ENCODE peak calls at places on chromosome 2, in nine cellular contexts. R is endothelial cell, D is astrocyte of the spinal cord, Y is A549, K is heart left ventricle, F is IMR-90, P is fibroblast of pulmonary artery, U is foreskin fibroblast, T is spleen. N is an unnamed sample.

GRCh38 chr2:88011011-88011410 is 5.3 kb downstream of the RNU2-63P start:
- DNase-seq in R (no peak), D (no peak), Y (no peak), K (no peak), F (no peak), P (no peak), U (no peak), T (no peak), N (no peak)

GRCh38 chr2:234026111-234026510 is 24.4 kb upstream of the SPP2 start:
- DNase-seq in R (no peak), D (peak; percentile 55), Y (no peak), K (no peak), F (peak; percentile 13), P (no peak), U (peak; percentile 35), T (no peak), N (no peak)

GRCh38 chr2:213101109-213101508 is 50.3 kb downstream of the IKZF2 start:
- DNase-seq in R (no peak), D (no peak), Y (no peak), K (no peak), F (no peak), P (no peak), U (no peak), T (no peak), N (no peak)

GRCh38 chr2:127597984-127598380 is 48.0 kb upstream of the GPR17 start:
- DNase-seq in R (no peak), D (peak; percentile 37), Y (no peak), K (no peak), F (peak; percentile 61), P (peak; percentile 17), U (no peak), T (no peak), N (no peak)

GRCh38 chr2:152385718-152386117 is 50.7 kb downstream of the FMNL2 start:
- DNase-seq in R (no peak), D (no peak), Y (no peak), K (no peak), F (no peak), P (no peak), U (no peak), T (no peak), N (no peak)

GRCh38 chr2:88903744-88904353 is 212.4 kb downstream of the RPIA start:
- DNase-seq in R (peak; percentile 40), D (peak; percentile 2), Y (peak; percentile 55), K (no peak), F (peak; percentile 13), P (peak; percentile 44), U (peak; percentile 2), T (no peak), N (peak; percentile 22)

GRCh38 chr2:149817206-149817605 is 229.6 kb upstream of the MMADHC start:
- DNase-seq in R (no peak), D (peak; percentile 60), Y (no peak), K (no peak), F (no peak), P (peak; percentile 10), U (no peak), T (no peak), N (no peak)

GRCh38 chr2:38632980-38633379 is 30.3 kb upstream of the HNRNPLL start:
- DNase-seq in R (no peak), D (no peak), Y (no peak), K (no peak), F (no peak), P (no peak), U (no peak), T (no peak), N (no peak)

GRCh38 chr2:224983719-224984388 is 58.4 kb downstream of the DOCK10 start:
- DNase-seq in R (no peak), D (peak; percentile 39), Y (no peak), K (no peak), F (peak; percentile 59), P (peak; percentile 46), U (peak; percentile 29), T (no peak), N (no peak)

GRCh38 chr2:159168707-159169106 is 117.8 kb downstream of the WDSUB1 start:
- DNase-seq in R (no peak), D (peak; percentile 39), Y (peak; percentile 12), K (no peak), F (peak; percentile 29), P (peak; percentile 54), U (no peak), T (no peak), N (no peak)

GRCh38 chr2:152635635-152636298 is 81.5 kb downstream of the PRPF40A start:
- DNase-seq in R (peak; percentile 79), D (peak; percentile 49), Y (peak; percentile 60), K (peak; percentile 54), F (peak; percentile 53), P (peak; percentile 68), U (no peak), T (peak; percentile 75), N (peak; percentile 76)

GRCh38 chr2:238459081-238459629 is 32.4 kb downstream of the ASB1 start:
- DNase-seq in R (no peak), D (peak; percentile 76), Y (no peak), K (peak; percentile 67), F (peak; percentile 46), P (peak; percentile 88), U (peak; percentile 18), T (no peak), N (no peak)

GRCh38 chr2:206790311-206790935 is 25.0 kb downstream of the FASTKD2 start:
- DNase-seq in R (no peak), D (peak; percentile 50), Y (no peak), K (no peak), F (peak; percentile 20), P (peak; percentile 5), U (no peak), T (no peak), N (no peak)

GRCh38 chr2:9142551-9143263 is 63.9 kb upstream of the ASAP2 start:
- DNase-seq in R (peak; percentile 93), D (peak; percentile 87), Y (peak; percentile 93), K (peak; percentile 86), F (peak; percentile 92), P (peak; percentile 91), U (peak; percentile 86), T (peak; percentile 94), N (peak; percentile 96)

DNA sequence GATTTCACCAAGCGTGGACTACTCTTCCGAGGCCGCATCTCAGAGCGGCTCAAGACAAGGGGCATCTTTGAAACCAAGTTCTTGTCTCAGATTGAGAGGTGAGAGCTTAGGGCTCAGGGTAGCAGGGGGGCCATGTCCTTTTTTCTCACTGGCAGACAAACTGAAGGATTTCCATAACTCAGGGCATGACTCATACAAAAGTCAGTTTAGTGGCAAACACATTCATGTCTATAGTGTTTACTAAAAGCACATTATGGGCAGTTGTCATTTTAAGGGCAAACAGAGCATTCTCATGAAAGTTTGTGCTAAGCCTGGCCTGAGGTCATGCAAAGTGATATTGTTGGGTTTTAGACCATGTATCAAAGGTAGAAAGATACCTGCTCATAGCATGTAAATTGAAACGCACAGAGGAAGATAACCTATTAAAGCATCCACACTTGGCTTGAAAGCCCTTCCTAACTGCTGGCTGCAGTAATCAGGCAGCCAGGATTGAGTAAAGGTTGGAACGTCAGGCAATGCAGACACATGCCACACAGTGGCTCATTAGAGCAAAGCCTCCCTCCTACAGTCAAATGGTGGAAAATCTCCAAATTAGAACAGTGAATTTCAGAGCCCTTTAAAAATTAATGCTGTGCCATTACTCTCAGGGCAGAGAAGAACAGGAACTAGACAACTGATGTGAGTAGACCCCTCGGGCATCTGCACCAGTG is 54.2 kb downstream of the HK2 start:
- DNase-seq in R (no peak), D (peak; percentile 37), Y (peak; percentile 15), K (no peak), F (peak; percentile 55), P (no peak), U (peak; percentile 51), T (no peak), N (no peak)
- TF ChIP-seq CTCF in R (no peak), D (no peak), Y (no peak), K (no peak), F (no peak), P (no peak), U (no peak), T (no peak), N (no peak)

GRCh38 chr2:108614659-108615058 is 80.4 kb downstream of the LIMS1 start:
- DNase-seq in R (no peak), D (no peak), Y (no peak), K (no peak), F (no peak), P (no peak), U (no peak), T (no peak), N (no peak)
- TF ChIP-seq CTCF in R (no peak), D (no peak), Y (no peak), K (no peak), F (no peak), P (no peak), U (no peak), T (no peak), N (no peak)

GRCh38 chr2:240857039-240858008 is 11.3 kb upstream of the AGXT start:
- DNase-seq in R (no peak), D (no peak), Y (no peak), K (no peak), F (no peak), P (no peak), U (no peak), T (no peak), N (no peak)
- TF ChIP-seq CTCF in R (no peak), D (no peak), Y (no peak), K (no peak), F (no peak), P (no peak), U (no peak), T (no peak), N (no peak)

GRCh38 chr2:11592671-11593574 is 59.1 kb downstream of the GREB1 start:
- DNase-seq in R (no peak), D (no peak), Y (no peak), K (no peak), F (no peak), P (no peak), U (no peak), T (no peak), N (no peak)

GRCh38 chr2:11590193-11590592 is 56.3 kb downstream of the GREB1 start:
- DNase-seq in R (no peak), D (no peak), Y (no peak), K (no peak), F (no peak), P (no peak), U (no peak), T (peak; percentile 72), N (no peak)

GRCh38 chr2:11588228-11589110 is 54.6 kb downstream of the GREB1 start:
- DNase-seq in R (no peak), D (no peak), Y (no peak), K (no peak), F (no peak), P (no peak), U (no peak), T (peak; percentile 50), N (peak; percentile 30)

GRCh38 chr2:11585071-11585470 is 51.2 kb downstream of the GREB1 start:
- DNase-seq in R (no peak), D (no peak), Y (no peak), K (no peak), F (no peak), P (no peak), U (no peak), T (peak; percentile 47), N (no peak)

DNA sequence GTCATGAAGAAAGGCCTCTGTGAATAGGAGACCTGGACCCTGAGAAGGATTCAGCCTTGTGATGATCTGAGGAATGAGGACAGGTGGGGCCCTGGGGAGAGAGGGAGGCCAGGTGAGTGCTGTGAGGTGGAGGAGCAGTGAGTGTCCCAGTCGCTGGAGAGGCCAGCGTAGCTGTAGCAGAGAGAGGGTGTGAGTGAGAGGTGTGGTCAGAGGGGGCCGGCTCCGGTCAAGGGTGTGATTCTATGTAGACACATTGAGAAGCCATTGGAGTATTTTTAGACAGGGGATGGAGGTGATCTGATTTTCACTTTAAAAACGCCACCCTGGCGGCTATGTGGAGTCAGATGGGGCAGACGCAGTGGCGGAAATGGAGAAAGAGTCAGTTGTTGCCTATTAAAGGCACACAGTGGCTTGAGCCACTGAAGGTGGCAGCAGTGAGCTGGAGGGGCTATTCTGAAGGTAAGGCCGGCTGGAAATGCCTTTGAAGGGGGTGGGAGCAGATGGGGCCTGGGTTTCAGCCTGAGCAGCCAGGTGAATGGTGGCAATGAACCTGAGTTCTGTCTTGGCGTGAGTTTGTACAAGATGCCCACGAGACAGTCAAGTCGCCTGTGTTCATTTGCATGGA is 55.6 kb downstream of the GREB1 start:
- DNase-seq in R (no peak), D (no peak), Y (no peak), K (no peak), F (no peak), P (no peak), U (no peak), T (peak; percentile 67), N (no peak)
- TF ChIP-seq CTCF in R (no peak), D (peak; percentile 5), Y (peak; percentile 27), K (no peak), F (no peak), P (no peak), U (no peak), T (no peak), N (no peak)

N was measured in Calu3.